ENCODE peak calls at places on chromosomes 12 and 14, in four cellular contexts. W, G, L and N are unnamed samples.

GRCh38 chr14:50425816-50426215 is 29.1 kb upstream of the CDKL1 start:
- DNase-seq in L (no peak), G (no peak), W (no peak), N (no peak)

GRCh38 chr12:3225796-3226180 is 148.6 kb downstream of the TSPAN9 start:
- DNase-seq in W (no peak), L (no peak), G (no peak), N (no peak)

GRCh38 chr14:21467620-21468019 is 9.1 kb downstream of the RAB2B start:
- DNase-seq in G (no peak), W (no peak), L (no peak), N (no peak)

GRCh38 chr14:41891624-41892023 is 284.9 kb downstream of the LRFN5 start:
- DNase-seq in W (no peak), L (no peak), G (no peak), N (no peak)

GRCh38 chr14:45048385-45048784 is 35.5 kb upstream of the PRPF39 start:
- DNase-seq in W (no peak), L (no peak), G (no peak), N (no peak)

GRCh38 chr14:91330846-91331245 is 86.3 kb upstream of the GPR68 start:
- DNase-seq in L (no peak), G (no peak), W (no peak), N (no peak)

GRCh38 chr12:91565816-91566215 is 383.2 kb upstream of the DCN start:
- DNase-seq in L (no peak), W (no peak), G (no peak), N (no peak)

GRCh38 chr14:68358978-68359861 is 433.6 kb downstream of the ZFP36L1 start:
- DNase-seq in L (no peak), G (no peak), W (no peak), N (no peak)

GRCh38 chr12:13273097-13273496 is 76.6 kb downstream of the EMP1 start:
- DNase-seq in L (no peak), W (no peak), G (no peak), N (no peak)

GRCh38 chr14:24971255-24971654 is 78.7 kb downstream of the STXBP6 start:
- DNase-seq in G (no peak), W (no peak), L (no peak), N (no peak)

GRCh38 chr14:60656755-60657608 is 7.7 kb upstream of the SIX1 start:
- DNase-seq in W (no peak), G (peak; percentile 39), L (no peak), N (no peak)

GRCh38 chr14:72755766-72756165 is 138.1 kb downstream of the DPF3 start:
- DNase-seq in L (no peak), G (no peak), W (no peak), N (no peak)

GRCh38 chr14:87869619-87870583 is 123.1 kb downstream of the GALC start:
- DNase-seq in W (no peak), L (no peak), G (no peak), N (no peak)

GRCh38 chr12:132761032-132761910 is at the start of gene ANKLE2:
- DNase-seq in W (no peak), G (no peak), L (peak; percentile 50), N (no peak)

GRCh38 chr14:20415723-20416622 is 2.7 kb upstream of the TEP1 start:
- DNase-seq in W (no peak), G (no peak), L (no peak), N (no peak)

GRCh38 chr12:48000878-48001321 is 3.4 kb downstream of the COL2A1 start:
- DNase-seq in L (no peak), G (no peak), W (no peak), N (no peak)

GRCh38 chr12:69501154-69501895 is 31.1 kb downstream of the FRS2 start:
- DNase-seq in G (no peak), L (no peak), W (no peak), N (no peak)

DNA sequence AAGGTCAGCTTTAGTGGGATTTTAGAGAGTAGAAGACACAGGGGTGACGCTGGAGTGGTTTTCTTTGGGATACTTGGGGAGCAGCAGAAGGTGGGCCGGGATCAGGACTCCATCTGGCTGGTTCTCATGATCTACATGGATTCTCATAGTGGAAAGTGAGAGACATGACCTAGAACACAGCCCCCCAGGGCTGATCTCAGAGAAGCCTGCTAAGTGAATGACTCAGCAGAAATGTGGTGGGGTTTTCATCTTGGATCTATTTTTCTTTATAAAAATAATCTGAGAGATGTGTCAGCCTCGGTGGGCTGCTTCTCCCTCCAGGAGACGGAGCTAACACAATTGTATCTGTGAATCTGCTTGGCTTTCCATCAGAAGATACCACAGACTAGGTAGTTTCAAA is 484.4 kb downstream of the TMEM121 start:
- DNase-seq in W (no peak), L (no peak), G (no peak), N (no peak)
- H3K9me3 ChIP-seq in W (no peaks in the 10 kb centered on the region), L (no peaks in the 10 kb centered on the region), G (no peaks in the 10 kb centered on the region), N (no peaks in the 10 kb centered on the region)

GRCh38 chr12:2092354-2092753 is 39.6 kb downstream of the CACNA1C start:
- DNase-seq in L (no peak), G (no peak), W (no peak), N (no peak)
- H3K27me3 ChIP-seq in L (no peaks in the 10 kb centered on the region), G (no peaks in the 10 kb centered on the region), W (no peaks in the 10 kb centered on the region), N (no peaks in the 10 kb centered on the region)

GRCh38 chr14:76810525-76810924 is 2.2 kb downstream of the ANGEL1 start:
- DNase-seq in W (no peak), L (no peak), G (no peak), N (no peak)
- H3K4me3 ChIP-seq in W (peak overlapping the region; percentile 94), L (peak overlapping the region; percentile 74), G (no peak overlapping the region), N (no peak overlapping the region)

GRCh38 chr14:105838107-105838506 is 311.7 kb downstream of the TMEM121 start:
- DNase-seq in W (no peak), L (no peak), G (no peak), N (no peak)

GRCh38 chr14:105837349-105838063 is 311.1 kb downstream of the TMEM121 start:
- DNase-seq in W (no peak), L (no peak), G (no peak), N (no peak)

GRCh38 chr14:105836160-105836559 is 309.8 kb downstream of the TMEM121 start:
- DNase-seq in W (no peak), G (no peak), L (no peak), N (no peak)

GRCh38 chr14:105838591-105839424 is 312.4 kb downstream of the TMEM121 start:
- DNase-seq in L (no peak), G (no peak), W (no peak), N (no peak)

DNA sequence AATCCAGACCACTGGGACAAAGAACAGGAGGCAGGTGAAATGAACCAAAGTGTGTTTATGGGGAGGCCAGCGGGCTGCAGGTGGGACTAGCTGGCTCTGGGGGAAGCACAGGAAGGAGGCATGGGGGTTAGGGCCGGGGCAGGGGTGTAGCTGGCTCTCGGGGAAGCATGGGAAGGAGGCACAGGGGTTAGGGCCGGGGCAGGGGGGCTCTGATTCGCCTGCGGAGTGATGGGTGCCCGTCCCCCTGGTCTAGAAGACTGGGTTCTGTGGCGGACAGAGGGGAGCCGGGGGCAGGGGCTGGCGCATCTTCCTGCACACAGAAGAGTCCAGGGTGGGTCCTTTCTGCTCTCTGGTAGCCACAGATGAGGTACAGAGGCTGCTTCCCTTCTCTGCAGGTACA is 310.3 kb downstream of the TMEM121 start:
- DNase-seq in W (no peak), G (no peak), L (no peak), N (no peak)
- H3K9me3 ChIP-seq in W (no peaks in the 10 kb centered on the region), G (no peaks in the 10 kb centered on the region), L (no peaks in the 10 kb centered on the region), N (no peaks in the 10 kb centered on the region)